ENCODE peak calls at places on chromosomes 13 and 19, in five cellular contexts. One of them, this sample, is unnamed. For H3K4me1 and H3K27me3, the result is how much of the 10 kb centered on the place peaks cover.

GRCh38 chr19:525857-526419 is 5.6 kb upstream of the CDC34 start:
- DNase-seq in fibroblast of lung: no peak
- DNase-seq in right atrium auricular region: no peak
- DNase-seq in naive thymus-derived CD4-positive, alpha-beta T cell: no peak
- DNase-seq in K562: no peak
- DNase-seq in this sample: no peak

GRCh38 chr19:58055483-58055874 is 3.6 kb upstream of the ZNF135 start:
- DNase-seq in fibroblast of lung: no peak
- DNase-seq in naive thymus-derived CD4-positive, alpha-beta T cell: no peak
- DNase-seq in right atrium auricular region: no peak
- DNase-seq in K562: no peak
- DNase-seq in this sample: no peak

GRCh38 chr13:76822691-76823267 is 63.4 kb downstream of the KCTD12 start:
- DNase-seq in right atrium auricular region: no peak
- DNase-seq in fibroblast of lung: peak
- DNase-seq in naive thymus-derived CD4-positive, alpha-beta T cell: peak
- DNase-seq in K562: no peak
- DNase-seq in this sample: no peak

GRCh38 chr13:79799049-79799448 is 318.1 kb downstream of the NDFIP2 start:
- DNase-seq in K562: no peak
- DNase-seq in fibroblast of lung: no peak
- DNase-seq in right atrium auricular region: no peak
- DNase-seq in naive thymus-derived CD4-positive, alpha-beta T cell: no peak
- DNase-seq in this sample: peak

GRCh38 chr13:62793850-62794249 is 1378.2 kb upstream of the PCDH20 start:
- DNase-seq in fibroblast of lung: no peak
- DNase-seq in naive thymus-derived CD4-positive, alpha-beta T cell: no peak
- DNase-seq in K562: no peak
- DNase-seq in right atrium auricular region: no peak
- DNase-seq in this sample: no peak

GRCh38 chr13:31242935-31243334 is 43.2 kb downstream of the B3GLCT start:
- DNase-seq in right atrium auricular region: no peak
- DNase-seq in K562: no peak
- DNase-seq in fibroblast of lung: peak
- DNase-seq in naive thymus-derived CD4-positive, alpha-beta T cell: no peak
- DNase-seq in this sample: no peak

GRCh38 chr19:22517496-22518411 is 95.6 kb upstream of the ZNF98 start:
- DNase-seq in right atrium auricular region: no peak
- DNase-seq in K562: no peak
- DNase-seq in fibroblast of lung: no peak
- DNase-seq in naive thymus-derived CD4-positive, alpha-beta T cell: no peak
- DNase-seq in this sample: no peak

GRCh38 chr13:104750377-104750776 is 1684.2 kb upstream of the SLC10A2 start:
- DNase-seq in K562: no peak
- DNase-seq in fibroblast of lung: no peak
- DNase-seq in right atrium auricular region: no peak
- DNase-seq in naive thymus-derived CD4-positive, alpha-beta T cell: no peak
- DNase-seq in this sample: no peak

GRCh38 chr19:47497821-47498520 is 14.0 kb upstream of the KPTN start:
- DNase-seq in right atrium auricular region: no peak
- DNase-seq in K562: no peak
- DNase-seq in fibroblast of lung: no peak
- DNase-seq in naive thymus-derived CD4-positive, alpha-beta T cell: no peak
- DNase-seq in this sample: no peak

GRCh38 chr13:51221674-51222509 is at the start of gene FAM124A:
- DNase-seq in right atrium auricular region: no peak
- DNase-seq in fibroblast of lung: peak
- DNase-seq in K562: peak
- DNase-seq in naive thymus-derived CD4-positive, alpha-beta T cell: peak
- DNase-seq in this sample: peak

GRCh38 chr13:27679896-27680295 is 58.2 kb downstream of the POLR1D start:
- DNase-seq in fibroblast of lung: no peak
- DNase-seq in right atrium auricular region: no peak
- DNase-seq in naive thymus-derived CD4-positive, alpha-beta T cell: no peak
- DNase-seq in K562: no peak
- DNase-seq in this sample: no peak

GRCh38 chr19:5489511-5489910 is 34.3 kb downstream of the ZNRF4 start:
- DNase-seq in K562: no peak
- DNase-seq in right atrium auricular region: no peak
- DNase-seq in naive thymus-derived CD4-positive, alpha-beta T cell: no peak
- DNase-seq in fibroblast of lung: no peak
- DNase-seq in this sample: no peak

GRCh38 chr19:5048727-5049553 is 80.0 kb downstream of the KDM4B start:
- DNase-seq in K562: peak
- DNase-seq in naive thymus-derived CD4-positive, alpha-beta T cell: no peak
- DNase-seq in fibroblast of lung: peak
- DNase-seq in right atrium auricular region: peak
- DNase-seq in this sample: no peak

GRCh38 chr19:33778089-33778791 is 18.4 kb upstream of the KCTD15 start:
- DNase-seq in naive thymus-derived CD4-positive, alpha-beta T cell: peak
- DNase-seq in K562: peak
- DNase-seq in fibroblast of lung: peak
- DNase-seq in right atrium auricular region: peak
- DNase-seq in this sample: peak

GRCh38 chr13:109235901-109236300 is 550.5 kb downstream of the IRS2 start:
- DNase-seq in naive thymus-derived CD4-positive, alpha-beta T cell: no peak
- DNase-seq in fibroblast of lung: no peak
- DNase-seq in K562: no peak
- DNase-seq in right atrium auricular region: no peak
- DNase-seq in this sample: no peak

GRCh38 chr13:84413016-84413415 is 530.7 kb upstream of the SLITRK1 start:
- DNase-seq in K562: no peak
- DNase-seq in fibroblast of lung: no peak
- DNase-seq in right atrium auricular region: no peak
- DNase-seq in naive thymus-derived CD4-positive, alpha-beta T cell: no peak
- DNase-seq in this sample: no peak

GRCh38 chr13:40874138-40874776 is 84.8 kb downstream of the SLC25A15 start:
- DNase-seq in fibroblast of lung: peak
- DNase-seq in right atrium auricular region: no peak
- DNase-seq in K562: no peak
- DNase-seq in naive thymus-derived CD4-positive, alpha-beta T cell: no peak
- DNase-seq in this sample: no peak

GRCh38 chr13:47549219-47549752 is 451.8 kb downstream of the SUCLA2 start:
- DNase-seq in naive thymus-derived CD4-positive, alpha-beta T cell: no peak
- DNase-seq in right atrium auricular region: no peak
- DNase-seq in fibroblast of lung: no peak
- DNase-seq in K562: no peak
- DNase-seq in this sample: no peak

GRCh38 chr13:25756916-25757315 is 294.9 kb downstream of the SHISA2 start:
- DNase-seq in K562: no peak
- DNase-seq in fibroblast of lung: no peak
- DNase-seq in naive thymus-derived CD4-positive, alpha-beta T cell: no peak
- DNase-seq in right atrium auricular region: no peak
- DNase-seq in this sample: no peak

GRCh38 chr19:13057744-13058143 is 44.9 kb downstream of the LYL1 start:
- DNase-seq in naive thymus-derived CD4-positive, alpha-beta T cell: no peak
- DNase-seq in fibroblast of lung: peak
- DNase-seq in K562: no peak
- DNase-seq in right atrium auricular region: no peak
- DNase-seq in this sample: no peak

GRCh38 chr19:46296722-46297431 is at the start of gene HIF3A:
- DNase-seq in right atrium auricular region: peak
- DNase-seq in K562: peak
- DNase-seq in fibroblast of lung: peak
- DNase-seq in naive thymus-derived CD4-positive, alpha-beta T cell: no peak
- DNase-seq in this sample: no peak

GRCh38 chr19:50702870-50703829 is 16.5 kb downstream of the SHANK1 start:
- DNase-seq in naive thymus-derived CD4-positive, alpha-beta T cell: no peak
- DNase-seq in fibroblast of lung: no peak
- DNase-seq in right atrium auricular region: no peak
- DNase-seq in K562: no peak
- DNase-seq in this sample: no peak

GRCh38 chr19:3336680-3337523 is 29.5 kb upstream of the NFIC start:
- DNase-seq in right atrium auricular region: peak
- DNase-seq in K562: no peak
- DNase-seq in fibroblast of lung: peak
- DNase-seq in naive thymus-derived CD4-positive, alpha-beta T cell: no peak
- DNase-seq in this sample: peak

GRCh38 chr19:3342246-3342645 is 24.1 kb upstream of the NFIC start:
- DNase-seq in fibroblast of lung: no peak
- DNase-seq in naive thymus-derived CD4-positive, alpha-beta T cell: no peak
- DNase-seq in right atrium auricular region: no peak
- DNase-seq in K562: no peak
- DNase-seq in this sample: no peak

GRCh38 chr19:3338541-3339181 is 27.7 kb upstream of the NFIC start:
- DNase-seq in fibroblast of lung: no peak
- DNase-seq in K562: peak
- DNase-seq in naive thymus-derived CD4-positive, alpha-beta T cell: peak
- DNase-seq in right atrium auricular region: no peak
- DNase-seq in this sample: no peak

GRCh38 chr19:3343619-3344502 is 22.5 kb upstream of the NFIC start:
- DNase-seq in fibroblast of lung: peak
- DNase-seq in right atrium auricular region: peak
- DNase-seq in naive thymus-derived CD4-positive, alpha-beta T cell: no peak
- DNase-seq in K562: peak
- DNase-seq in this sample: peak

DNA sequence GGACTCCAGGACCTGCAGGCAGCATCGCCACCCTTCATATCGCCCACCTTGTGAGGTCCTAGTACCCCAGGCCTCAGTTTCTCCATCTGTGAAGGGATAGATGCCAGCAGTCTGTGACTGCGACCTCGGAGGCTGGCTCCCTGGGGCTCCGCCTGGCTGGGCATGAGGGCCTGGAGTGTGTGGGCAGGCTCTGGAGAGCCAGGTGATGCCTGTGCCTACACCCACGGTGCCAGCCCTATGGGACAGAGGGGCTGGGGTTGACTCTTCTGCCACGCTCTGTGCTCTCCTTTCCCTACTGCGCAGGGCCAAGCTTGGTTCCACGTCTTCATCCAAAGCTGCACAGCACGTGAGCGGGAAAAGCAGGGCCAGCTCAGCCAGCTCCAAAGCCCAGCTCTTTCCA is 26.0 kb upstream of the NFIC start:
- DNase-seq in naive thymus-derived CD4-positive, alpha-beta T cell: no peak
- DNase-seq in right atrium auricular region: no peak
- DNase-seq in fibroblast of lung: no peak
- DNase-seq in K562: no peak
- DNase-seq in this sample: no peak
- H3K4me1 ChIP-seq in naive thymus-derived CD4-positive, alpha-beta T cell: under half
- H3K4me1 ChIP-seq in right atrium auricular region: under half
- H3K4me1 ChIP-seq in fibroblast of lung: under half
- H3K4me1 ChIP-seq in K562: under half
- H3K4me1 ChIP-seq in this sample: under half

DNA sequence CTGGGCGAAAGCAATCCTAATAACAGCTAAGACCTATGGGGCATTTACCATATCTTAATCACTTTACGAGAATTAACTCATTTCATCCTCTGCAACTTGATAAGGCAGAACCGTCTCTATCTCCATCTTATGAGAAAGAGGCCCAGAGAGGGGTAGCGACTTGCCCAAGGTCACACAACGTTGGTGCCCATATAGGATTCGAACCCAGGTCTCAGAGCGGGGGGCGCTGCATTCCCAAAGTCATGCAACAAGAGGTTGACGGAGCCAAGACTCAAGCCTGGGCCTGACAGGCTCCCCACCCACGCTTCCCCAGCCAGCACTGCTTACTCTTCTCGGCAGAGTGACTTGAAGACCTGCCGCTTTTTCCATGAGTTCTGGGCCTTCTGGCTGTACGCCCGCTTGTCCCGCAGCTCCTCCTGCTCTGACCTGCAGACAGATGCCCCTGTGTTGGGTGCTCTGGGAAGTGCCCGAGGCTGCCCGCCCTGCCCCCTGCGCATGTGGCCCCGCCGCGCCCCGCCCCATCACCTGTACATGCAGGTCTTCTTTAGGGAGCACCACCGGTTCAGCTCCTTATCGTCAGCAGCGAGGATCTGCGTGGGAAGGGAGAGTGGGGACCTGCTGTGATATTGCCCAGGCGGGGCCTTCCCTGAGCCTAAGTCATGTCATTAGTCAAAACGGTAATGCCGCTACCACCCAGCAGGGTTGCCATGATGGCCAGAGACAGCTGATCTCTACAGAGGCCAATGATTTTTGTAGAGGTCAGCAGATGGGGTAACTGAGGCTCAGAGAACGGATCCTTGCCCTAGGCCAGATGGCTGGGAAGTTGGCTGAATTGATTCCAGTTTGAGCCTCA is 10.8 kb downstream of the KRI1 start:
- DNase-seq in right atrium auricular region: no peak
- DNase-seq in naive thymus-derived CD4-positive, alpha-beta T cell: no peak
- DNase-seq in K562: no peak
- DNase-seq in fibroblast of lung: no peak
- DNase-seq in this sample: no peak
- H3K4me3 ChIP-seq in right atrium auricular region: no peak
- H3K4me3 ChIP-seq in naive thymus-derived CD4-positive, alpha-beta T cell: peak
- H3K4me3 ChIP-seq in K562: no peak
- H3K4me3 ChIP-seq in fibroblast of lung: no peak
- H3K4me3 ChIP-seq in this sample: no peak

GRCh38 chr13:95560387-95560786 is 7.9 kb downstream of the CLDN10 start:
- DNase-seq in fibroblast of lung: no peak
- DNase-seq in naive thymus-derived CD4-positive, alpha-beta T cell: no peak
- DNase-seq in right atrium auricular region: no peak
- DNase-seq in K562: no peak
- DNase-seq in this sample: no peak
- H3K27me3 ChIP-seq in fibroblast of lung: under half
- H3K27me3 ChIP-seq in naive thymus-derived CD4-positive, alpha-beta T cell: under half
- H3K27me3 ChIP-seq in right atrium auricular region: under half
- H3K27me3 ChIP-seq in K562: under half
- H3K27me3 ChIP-seq in this sample: under half

DNA sequence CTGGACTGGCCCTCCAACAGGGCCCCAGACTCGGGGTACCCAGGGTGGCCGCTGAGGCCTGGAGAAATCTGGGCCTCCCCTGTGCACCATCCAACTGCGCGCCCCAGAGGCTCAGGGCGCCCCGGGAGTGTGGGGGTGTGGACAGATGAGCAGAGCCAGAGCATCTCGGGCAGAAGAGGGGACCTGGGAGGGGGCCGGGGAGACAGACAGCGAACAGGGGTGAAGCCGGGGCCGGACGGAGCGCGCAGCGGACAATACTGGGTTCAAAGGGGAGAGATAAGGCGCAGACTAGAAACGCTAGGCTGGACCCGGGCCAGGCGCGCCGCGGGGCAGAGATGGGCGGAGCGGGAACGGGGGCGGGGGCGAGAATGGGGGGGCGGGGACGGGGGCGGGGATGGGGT is 460 bp upstream of the CERS4 start:
- DNase-seq in fibroblast of lung: no peak
- DNase-seq in right atrium auricular region: peak
- DNase-seq in naive thymus-derived CD4-positive, alpha-beta T cell: no peak
- DNase-seq in K562: no peak
- DNase-seq in this sample: no peak
- H3K4me1 ChIP-seq in fibroblast of lung: under half
- H3K4me1 ChIP-seq in right atrium auricular region: under half
- H3K4me1 ChIP-seq in naive thymus-derived CD4-positive, alpha-beta T cell: under half
- H3K4me1 ChIP-seq in K562: under half
- H3K4me1 ChIP-seq in this sample: under half

GRCh38 chr19:39412100-39412866 is at the start of gene PLEKHG2:
- DNase-seq in right atrium auricular region: peak
- DNase-seq in naive thymus-derived CD4-positive, alpha-beta T cell: peak
- DNase-seq in fibroblast of lung: peak
- DNase-seq in K562: peak
- DNase-seq in this sample: peak

GRCh38 chr19:39410620-39411005 is 1.9 kb upstream of the PLEKHG2 start:
- DNase-seq in naive thymus-derived CD4-positive, alpha-beta T cell: no peak
- DNase-seq in K562: no peak
- DNase-seq in fibroblast of lung: peak
- DNase-seq in right atrium auricular region: no peak
- DNase-seq in this sample: no peak

GRCh38 chr19:39412867-39413268 is 399 bp downstream of the PLEKHG2 start:
- DNase-seq in K562: no peak
- DNase-seq in fibroblast of lung: no peak
- DNase-seq in right atrium auricular region: no peak
- DNase-seq in naive thymus-derived CD4-positive, alpha-beta T cell: peak
- DNase-seq in this sample: no peak

GRCh38 chr19:39411006-39411831 is 1.2 kb upstream of the PLEKHG2 start:
- DNase-seq in naive thymus-derived CD4-positive, alpha-beta T cell: no peak
- DNase-seq in fibroblast of lung: peak
- DNase-seq in K562: no peak
- DNase-seq in right atrium auricular region: peak
- DNase-seq in this sample: no peak

GRCh38 chr19:39411832-39412099 is 703 bp upstream of the PLEKHG2 start:
- DNase-seq in right atrium auricular region: peak
- DNase-seq in naive thymus-derived CD4-positive, alpha-beta T cell: peak
- DNase-seq in fibroblast of lung: peak
- DNase-seq in K562: peak
- DNase-seq in this sample: peak
- H3K4me3 ChIP-seq in right atrium auricular region: peak
- H3K4me3 ChIP-seq in naive thymus-derived CD4-positive, alpha-beta T cell: peak
- H3K4me3 ChIP-seq in fibroblast of lung: no peak
- H3K4me3 ChIP-seq in K562: peak
- H3K4me3 ChIP-seq in this sample: peak

This sample was measured in HAP-1.